ENCODE peak calls at places on chromosomes 4 and X, in eight cellular contexts. T is activated CD4-positive, alpha-beta T cell treated with anti-CD3 and anti-CD28 coated beads, Interleukin-2, amount 10 ng/mL, durations not matched to agents 7 days and 5 days; Q is activated CD8-positive, alpha-beta T cell treated with anti-CD3 and anti-CD28 coated beads for 36 hours; A is stimulated activated CD8-positive, alpha-beta memory T cell treated with anti-CD3 and anti-CD28 coated beads, Interleukin-7, amount 100 ng/mL, for 48 hours; D is retina; I is OCI-LY7; U is Peyer's patch; O is activated CD8-positive, alpha-beta memory T cell treated with anti-CD3 and anti-CD28 coated beads for 48 hours. F is an unnamed sample.

GRCh38 chr4:38781854-38782261 is 932 bp downstream of the TLR10 start:
- DNase-seq in D (no peak), I (peak; percentile 75), A (no peak), Q (no peak), O (no peak), U (no peak), T (no peak), F (no peak)

GRCh38 chrX:30039768-30040167 is 175.6 kb upstream of the MAGEB2 start:
- DNase-seq in O (no peak), A (no peak), U (no peak), D (no peak), I (no peak), T (no peak), Q (no peak), F (no peak)

GRCh38 chr4:106369456-106370060 is 980 bp upstream of the GIMD1 start:
- DNase-seq in O (no peak), A (no peak), U (peak; percentile 64), Q (peak; percentile 56), T (peak; percentile 37), D (peak; percentile 31), I (peak; percentile 64), F (no peak)

GRCh38 chrX:275476-275966 is 5.7 kb upstream of the PLCXD1 start:
- DNase-seq in O (no peak), A (no peak), D (no peak), Q (no peak), T (peak; percentile 5), I (no peak), U (no peak), F (peak; percentile 76)

GRCh38 chr4:2359591-2360390 is 58.7 kb downstream of the ZFYVE28 start:
- DNase-seq in O (no peak), Q (no peak), T (no peak), I (no peak), A (no peak), U (no peak), D (no peak), F (no peak)

GRCh38 chr4:163548481-163549243 is 54.2 kb downstream of the TMA16 start:
- DNase-seq in O (no peak), A (no peak), U (no peak), I (peak; percentile 64), D (peak; percentile 62), T (peak; percentile 55), Q (peak; percentile 9), F (no peak)

GRCh38 chr4:39649639-39650265 is 11.1 kb upstream of the SMIM14 start:
- DNase-seq in I (no peak), Q (no peak), A (no peak), T (no peak), D (no peak), O (no peak), U (no peak), F (no peak)

GRCh38 chr4:90357117-90357710 is 230.0 kb downstream of the CCSER1 start:
- DNase-seq in D (no peak), U (no peak), Q (no peak), A (no peak), I (peak; percentile 29), O (no peak), T (no peak), F (no peak)

GRCh38 chrX:140697618-140698017 is 11.9 kb upstream of the LINC00632 start:
- DNase-seq in O (no peak), T (no peak), U (no peak), Q (no peak), I (no peak), A (no peak), D (no peak), F (no peak)

GRCh38 chrX:16433021-16433420 is 216.9 kb upstream of the S100G start:
- DNase-seq in D (no peak), I (no peak), T (peak; percentile 22), U (no peak), Q (peak; percentile 18), O (no peak), A (no peak), F (no peak)

GRCh38 chr4:143188325-143189088 is 3.8 kb downstream of the USP38 start:
- DNase-seq in U (no peak), O (no peak), T (no peak), D (no peak), I (no peak), Q (no peak), A (no peak), F (no peak)

GRCh38 chrX:64394874-64395567 is at the start of gene MTMR8:
- DNase-seq in D (peak; percentile 84), A (peak; percentile 68), U (peak; percentile 89), T (peak; percentile 81), I (peak; percentile 85), Q (peak; percentile 86), O (peak; percentile 48), F (peak; percentile 89)

GRCh38 chrX:651922-652775 is 21.6 kb downstream of the SHOX start:
- DNase-seq in Q (no peak), D (no peak), A (no peak), I (no peak), T (no peak), O (no peak), U (no peak), F (no peak)

GRCh38 chr4:4633431-4633830 is 91.6 kb upstream of the STX18 start:
- DNase-seq in I (no peak), O (no peak), D (no peak), A (no peak), T (no peak), U (no peak), Q (no peak), F (no peak)

GRCh38 chrX:131729295-131729694 is 185.4 kb downstream of the OR13H1 start:
- DNase-seq in O (peak; percentile 36), U (peak; percentile 95), T (no peak), Q (no peak), D (peak; percentile 87), I (no peak), A (no peak), F (peak; percentile 91)

GRCh38 chr4:104772849-104773248 is 278.2 kb upstream of the CXXC4 start:
- DNase-seq in A (no peak), I (no peak), U (no peak), O (no peak), Q (no peak), T (no peak), D (no peak), F (no peak)

GRCh38 chr4:61195064-61195463 is 5.1 kb upstream of the ADGRL3 start:
- DNase-seq in I (no peak), A (no peak), T (no peak), U (no peak), D (no peak), O (no peak), Q (no peak), F (no peak)

GRCh38 chr4:16377887-16378286 is 151.6 kb upstream of the TAPT1 start:
- DNase-seq in A (no peak), O (no peak), Q (no peak), U (no peak), D (no peak), I (no peak), T (no peak), F (no peak)

F was measured in kidney.